ENCODE peak calls at places on chromosomes 6 and 20, in seven cellular contexts. B is mammary epithelial cell, O is PC-9, Z is stomach, E is aorta, V is heart left ventricle, X is psoas muscle. S is an unnamed sample. For H3K4me1 and H3K9me3, the result is how much of the 10 kb centered on the place peaks cover.

GRCh38 chr20:6940052-6940451 is 172.6 kb downstream of the BMP2 start:
- DNase-seq in X (no peak), O (no peak), Z (no peak), E (no peak), B (peak), V (no peak), S (no peak)

GRCh38 chr6:362924-363249 is 28.7 kb upstream of the IRF4 start:
- DNase-seq in V (peak), O (no peak), X (no peak), E (peak), B (no peak), Z (no peak), S (no peak)

GRCh38 chr6:9566096-9566495 is 848.8 kb downstream of the TFAP2A start:
- DNase-seq in E (no peak), B (no peak), X (no peak), V (no peak), Z (no peak), O (no peak), S (no peak)

GRCh38 chr20:11103866-11104265 is 430.1 kb upstream of the JAG1 start:
- DNase-seq in V (no peak), Z (no peak), O (no peak), B (peak), E (no peak), X (no peak), S (no peak)

GRCh38 chr6:44969446-44970175 is 358.5 kb upstream of the RUNX2 start:
- DNase-seq in V (no peak), Z (no peak), X (no peak), B (no peak), O (no peak), E (no peak), S (no peak)

GRCh38 chr6:37515712-37516075 is 16.0 kb upstream of the CCDC167 start:
- DNase-seq in V (no peak), O (no peak), Z (no peak), E (no peak), B (no peak), X (no peak), S (no peak)

GRCh38 chr6:125099211-125100017 is 54.2 kb upstream of the TPD52L1 start:
- DNase-seq in E (peak), B (peak), O (peak), X (peak), V (peak), Z (peak), S (peak)

GRCh38 chr20:21981179-21981578 is 275.7 kb downstream of the PAX1 start:
- DNase-seq in O (no peak), B (no peak), E (no peak), V (no peak), Z (no peak), X (no peak), S (no peak)

GRCh38 chr20:48690888-48691287 is 136.9 kb downstream of the PREX1 start:
- DNase-seq in X (no peak), O (no peak), E (no peak), B (no peak), V (no peak), Z (no peak), S (peak)

GRCh38 chr6:118644007-118644406 is 7.4 kb downstream of the CEP85L start:
- DNase-seq in Z (no peak), B (no peak), O (no peak), V (no peak), X (no peak), E (no peak), S (no peak)

GRCh38 chr6:89433637-89434499 is 916 bp downstream of the ANKRD6 start:
- DNase-seq in X (peak), B (peak), V (no peak), Z (peak), O (no peak), E (peak), S (peak)

GRCh38 chr6:136923954-136924291 is 1.8 kb downstream of the SLC35D3 start:
- DNase-seq in O (no peak), Z (no peak), B (no peak), X (no peak), V (no peak), E (peak), S (no peak)

GRCh38 chr20:43138061-43138860 is 51.4 kb downstream of the PTPRT start:
- DNase-seq in Z (no peak), V (peak), O (no peak), E (no peak), B (no peak), X (no peak), S (no peak)

GRCh38 chr6:154410619-154411044 is 54.0 kb upstream of the IPCEF1 start:
- DNase-seq in B (peak), Z (no peak), E (peak), V (peak), O (peak), X (no peak), S (peak)

GRCh38 chr20:15582146-15582776 is 991.0 kb downstream of the KIF16B start:
- DNase-seq in B (peak), O (no peak), E (no peak), X (no peak), V (no peak), Z (no peak), S (no peak)

DNA sequence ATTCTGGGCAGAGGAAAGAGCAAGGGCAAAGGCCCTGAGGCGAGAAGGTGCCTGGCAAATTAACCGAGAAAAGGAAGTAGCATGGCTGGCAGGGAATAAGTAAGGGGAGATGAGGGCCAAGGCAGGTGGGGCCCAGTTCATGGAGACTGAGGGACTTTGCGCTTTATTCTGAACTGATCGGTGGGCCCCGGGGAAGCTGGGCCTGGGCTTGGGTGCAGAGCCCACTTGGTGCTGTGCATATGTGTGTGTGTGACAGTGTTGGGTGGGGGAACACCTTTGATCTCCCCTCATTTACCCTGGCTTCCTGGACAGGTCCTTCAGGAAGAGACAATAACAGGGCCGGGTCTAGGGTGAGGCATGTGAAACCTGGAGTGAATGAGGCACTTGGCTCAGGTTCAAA is 2.9 kb upstream of the MDFI start:
- DNase-seq in O (no peak), B (no peak), V (no peak), Z (no peak), E (peak), X (no peak), S (no peak)
- H3K4me1 ChIP-seq in O (under half), B (under half), V (under half), Z (under half), E (under half), X (under half), S (under half)

GRCh38 chr6:92910636-92911035 is 508.7 kb downstream of the EPHA7 start:
- DNase-seq in O (no peak), E (no peak), B (no peak), Z (no peak), V (no peak), X (no peak), S (no peak)
- H3K4me3 ChIP-seq in O (no peak), E (no peak), B (no peak), Z (no peak), V (no peak), X (no peak), S (no peak)

GRCh38 chr6:167987396-167987795 is 10.1 kb upstream of the KIF25 start:
- DNase-seq in V (no peak), E (no peak), Z (no peak), X (no peak), O (no peak), B (no peak), S (no peak)

GRCh38 chr6:167985205-167985604 is 12.3 kb upstream of the KIF25 start:
- DNase-seq in Z (no peak), E (no peak), V (no peak), B (no peak), X (no peak), O (no peak), S (no peak)

GRCh38 chr6:167985911-167986595 is 11.4 kb upstream of the KIF25 start:
- DNase-seq in X (no peak), V (no peak), Z (no peak), B (no peak), O (no peak), E (no peak), S (no peak)

GRCh38 chr6:167982063-167982462 is 15.4 kb upstream of the KIF25 start:
- DNase-seq in B (no peak), V (no peak), Z (no peak), O (no peak), E (no peak), X (no peak), S (no peak)

GRCh38 chr6:167984144-167984719 is 13.2 kb upstream of the KIF25 start:
- DNase-seq in V (no peak), X (no peak), E (no peak), Z (no peak), B (no peak), O (no peak), S (no peak)
- H3K9me3 ChIP-seq in V (under half), X (under half), E (under half), Z (under half), B (under half), O (under half), S (under half)

GRCh38 chr6:34810936-34811632 is 19.2 kb downstream of the BLTP3A start:
- DNase-seq in E (no peak), Z (peak), V (no peak), X (no peak), B (peak), O (peak), S (no peak)
- H3K4me1 ChIP-seq in E (under half), Z (under half), V (under half), X (under half), B (under half), O (under half), S (under half)

GRCh38 chr20:60254901-60255411 is 296.7 kb downstream of the CDH26 start:
- DNase-seq in O (peak), B (peak), E (no peak), V (no peak), X (no peak), Z (no peak), S (peak)
- H3K4me3 ChIP-seq in O (no peak), B (no peak), E (no peak), V (no peak), X (no peak), Z (no peak), S (no peak)

DNA sequence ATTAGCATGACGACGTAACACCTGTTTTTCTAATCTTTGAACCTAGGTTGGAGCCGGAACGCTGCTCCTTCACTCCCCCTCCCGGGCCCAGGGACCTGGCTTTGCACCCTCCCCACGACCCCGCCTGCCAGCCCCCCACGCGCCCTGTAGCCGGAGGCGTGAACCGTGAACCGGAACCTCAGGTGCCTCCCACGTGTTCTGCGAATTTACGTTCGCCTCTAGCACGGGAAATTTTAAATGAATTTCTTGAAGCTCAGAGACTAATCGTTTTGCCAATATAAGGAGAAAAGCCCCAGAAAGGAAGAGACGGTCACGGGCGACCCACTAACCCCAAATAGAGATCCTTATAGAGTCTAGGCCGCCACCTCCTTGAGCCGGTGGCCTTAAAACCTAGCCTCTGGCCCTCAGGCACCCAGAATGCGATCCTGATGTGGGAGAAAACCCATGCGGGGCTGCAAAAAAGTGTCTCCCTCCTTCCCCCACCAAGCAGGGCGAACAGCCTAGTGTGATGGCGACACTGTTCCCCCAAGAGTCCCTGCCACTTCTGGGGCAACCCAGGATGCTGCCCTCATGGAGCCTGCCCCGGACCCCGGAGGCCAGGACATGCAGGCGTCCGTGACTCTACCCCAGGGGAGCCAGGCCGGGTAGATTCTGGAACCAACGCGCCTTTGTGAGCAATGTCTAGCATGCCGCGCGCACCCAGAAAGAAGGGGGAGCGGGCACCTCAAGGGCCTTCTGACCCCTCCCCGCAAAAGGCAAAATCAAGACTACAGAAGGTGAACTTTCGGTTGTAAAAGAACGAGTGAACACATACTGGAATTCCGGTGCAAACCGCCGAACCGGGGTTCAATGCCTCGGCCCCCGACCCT is 2.7 kb upstream of the SIM1 start:
- DNase-seq in V (no peak), E (no peak), X (no peak), B (no peak), O (no peak), Z (no peak), S (no peak)
- H3K9me3 ChIP-seq in V (under half), E (under half), X (under half), B (under half), O (under half), Z (under half), S (under half)

GRCh38 chr6:143429970-143430369 is 20.5 kb downstream of the ADAT2 start:
- DNase-seq in O (no peak), B (no peak), V (no peak), E (no peak), Z (no peak), X (no peak), S (no peak)
- H3K4me1 ChIP-seq in O (under half), B (under half), V (under half), E (under half), Z (under half), X (under half), S (under half)

DNA sequence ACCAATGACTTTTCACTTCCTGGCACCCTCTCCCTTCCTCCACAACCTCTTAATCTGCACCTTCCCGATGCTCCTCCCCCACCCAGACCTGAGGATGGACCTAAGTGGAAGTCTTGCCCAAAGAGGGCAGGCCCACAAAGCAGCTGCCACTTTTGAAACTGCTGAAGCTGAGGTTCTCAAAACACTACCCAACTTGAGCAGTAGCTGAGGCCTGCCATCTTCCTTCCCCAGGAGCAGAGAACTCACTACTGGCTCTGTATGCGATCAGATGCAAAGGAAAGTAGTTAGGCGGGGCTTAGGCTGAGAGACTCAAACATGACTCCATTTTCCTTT is 1.5 kb downstream of the HM13 start:
- DNase-seq in E (no peak), Z (no peak), V (no peak), O (no peak), B (no peak), X (no peak), S (no peak)
- H3K4me3 ChIP-seq in E (peak), Z (peak), V (no peak), O (peak), B (peak), X (peak), S (no peak)